ENCODE peak calls at places on chromosomes 5 and 9, in nine cellular contexts. A is natural killer cell; S is WTC11; H is IMR-90; P is heart left ventricle; V is activated CD8-positive, alpha-beta T cell treated with anti-CD3 and anti-CD28 coated beads for 36 hours; W is activated naive CD8-positive, alpha-beta T cell treated with anti-CD3 and anti-CD28 coated beads, Interleukin-2, amount 50 U/mL, for 24 hours; I is left ventricle myocardium superior; U is pancreas. Q is an unnamed sample.

GRCh38 chr9:68844623-68845612 is 139.9 kb downstream of the PIP5K1B start:
- ATAC-seq in A (no peak), S (peak; percentile 83), H (no peak), P (no peak), V (no peak), W (no peak), I (peak; percentile 53), U (peak; percentile 62), Q (no peak)

GRCh38 chr5:113293613-113294340 is 141.0 kb downstream of the TSSK1B start:
- ATAC-seq in A (peak; percentile 39), S (peak; percentile 10), H (peak; percentile 12), P (no peak), V (peak; percentile 20), W (peak; percentile 16), I (peak; percentile 29), U (peak; percentile 34), Q (no peak)

GRCh38 chr9:106834888-106835287 is 28.1 kb upstream of the ZNF462 start:
- ATAC-seq in A (no peak), S (no peak), H (no peak), P (no peak), V (no peak), W (no peak), I (no peak), U (no peak), Q (no peak)

GRCh38 chr5:181131514-181131913 is 545 bp upstream of the OR2V1 start:
- ATAC-seq in A (no peak), S (no peak), H (no peak), P (no peak), V (no peak), W (no peak), I (no peak), U (no peak), Q (no peak)

GRCh38 chr5:83494666-83495065 is 23.1 kb downstream of the VCAN start:
- ATAC-seq in A (no peak), S (peak; percentile 58), H (no peak), P (no peak), V (no peak), W (no peak), I (no peak), U (no peak), Q (no peak)

GRCh38 chr5:139711852-139712171 is 63.7 kb downstream of the CXXC5 start:
- ATAC-seq in A (no peak), S (peak; percentile 1), H (no peak), P (no peak), V (no peak), W (no peak), I (no peak), U (no peak), Q (no peak)

GRCh38 chr9:33158555-33159057 is 8.5 kb downstream of the B4GALT1 start:
- ATAC-seq in A (peak; percentile 51), S (no peak), H (no peak), P (no peak), V (peak; percentile 16), W (peak; percentile 34), I (no peak), U (no peak), Q (no peak)

GRCh38 chr5:74641778-74642542 is 1.4 kb upstream of the ENC1 start:
- ATAC-seq in A (no peak), S (no peak), H (peak; percentile 2), P (peak; percentile 8), V (no peak), W (no peak), I (peak; percentile 12), U (peak; percentile 47), Q (no peak)

GRCh38 chr9:99834474-99834873 is 12.8 kb downstream of the NR4A3 start:
- ATAC-seq in A (peak; percentile 8), S (no peak), H (no peak), P (no peak), V (no peak), W (no peak), I (no peak), U (no peak), Q (no peak)

GRCh38 chr5:170313344-170313743 is 15.8 kb upstream of the LCP2 start:
- ATAC-seq in A (no peak), S (no peak), H (no peak), P (no peak), V (peak; percentile 73), W (peak; percentile 73), I (no peak), U (no peak), Q (peak; percentile 66)

GRCh38 chr5:160929343-160929742 is 77.3 kb upstream of the ATP10B start:
- ATAC-seq in A (no peak), S (peak; percentile 49), H (no peak), P (no peak), V (no peak), W (no peak), I (no peak), U (peak; percentile 13), Q (no peak)

GRCh38 chr9:17614929-17615328 is 36.1 kb downstream of the SH3GL2 start:
- ATAC-seq in A (no peak), S (no peak), H (no peak), P (no peak), V (no peak), W (no peak), I (peak; percentile 21), U (no peak), Q (no peak)

GRCh38 chr5:102663771-102664530 is 91.2 kb upstream of the PAM start:
- ATAC-seq in A (no peak), S (no peak), H (peak; percentile 60), P (peak; percentile 23), V (no peak), W (no peak), I (peak; percentile 30), U (peak; percentile 56), Q (no peak)

GRCh38 chr9:136903041-136903554 is 16.8 kb downstream of the TRAF2 start:
- ATAC-seq in A (peak; percentile 21), S (no peak), H (no peak), P (peak; percentile 64), V (no peak), W (no peak), I (peak; percentile 44), U (peak; percentile 49), Q (no peak)

GRCh38 chr9:35675204-35675603 is 1.5 kb downstream of the CA9 start:
- ATAC-seq in A (peak; percentile 35), S (peak; percentile 12), H (no peak), P (no peak), V (no peak), W (peak; percentile 10), I (no peak), U (no peak), Q (no peak)

GRCh38 chr9:34413229-34413852 is 36.6 kb upstream of the MYORG start:
- ATAC-seq in A (no peak), S (peak; percentile 80), H (peak; percentile 83), P (peak; percentile 74), V (no peak), W (no peak), I (peak; percentile 37), U (peak; percentile 57), Q (no peak)

GRCh38 chr5:60597570-60597969 is 102.4 kb downstream of the DEPDC1B start:
- ATAC-seq in A (no peak), S (no peak), H (no peak), P (no peak), V (peak; percentile 34), W (no peak), I (no peak), U (no peak), Q (no peak)

GRCh38 chr5:146291421-146292074 is 47.1 kb upstream of the POU4F3 start:
- ATAC-seq in A (peak; percentile 78), S (peak; percentile 76), H (peak; percentile 49), P (no peak), V (peak; percentile 77), W (no peak), I (peak; percentile 66), U (peak; percentile 78), Q (peak; percentile 49)

GRCh38 chr5:58761418-58761817 is 178.5 kb downstream of the RAB3C start:
- ATAC-seq in A (no peak), S (no peak), H (no peak), P (no peak), V (no peak), W (no peak), I (no peak), U (peak; percentile 17), Q (no peak)

GRCh38 chr5:103224894-103225246 is 33.7 kb upstream of the MACIR start:
- ATAC-seq in A (no peak), S (peak; percentile 10), H (no peak), P (no peak), V (no peak), W (no peak), I (no peak), U (no peak), Q (no peak)

GRCh38 chr5:28286566-28286965 is 1248.2 kb upstream of the CDH9 start:
- ATAC-seq in A (no peak), S (no peak), H (no peak), P (no peak), V (no peak), W (no peak), I (no peak), U (no peak), Q (no peak)

GRCh38 chr5:118557103-118557805 is 431.1 kb downstream of the DTWD2 start:
- ATAC-seq in A (no peak), S (no peak), H (no peak), P (no peak), V (no peak), W (no peak), I (no peak), U (no peak), Q (no peak)

GRCh38 chr9:136569526-136570148 is 23.8 kb upstream of the NOTCH1 start:
- ATAC-seq in A (no peak), S (no peak), H (no peak), P (no peak), V (no peak), W (no peak), I (no peak), U (no peak), Q (no peak)

GRCh38 chr5:79011219-79011836 is 26.2 kb upstream of the ARSB start:
- ATAC-seq in A (no peak), S (no peak), H (peak; percentile 87), P (no peak), V (no peak), W (no peak), I (no peak), U (no peak), Q (no peak)

GRCh38 chr5:110054240-110054639 is 364.5 kb downstream of the MAN2A1 start:
- ATAC-seq in A (peak; percentile 93), S (peak; percentile 71), H (no peak), P (no peak), V (peak; percentile 92), W (peak; percentile 75), I (no peak), U (peak; percentile 47), Q (peak; percentile 82)

GRCh38 chr9:70262948-70263347 is 4.2 kb downstream of the SMC5 start:
- ATAC-seq in A (no peak), S (no peak), H (no peak), P (no peak), V (no peak), W (no peak), I (no peak), U (no peak), Q (no peak)

GRCh38 chr9:136381311-136381710 is 7.8 kb upstream of the CARD9 start:
- ATAC-seq in A (no peak), S (no peak), H (no peak), P (peak; percentile 80), V (no peak), W (no peak), I (peak; percentile 84), U (no peak), Q (no peak)

GRCh38 chr5:133746834-133747233 is 134.5 kb upstream of the FSTL4 start:
- ATAC-seq in A (no peak), S (peak; percentile 70), H (no peak), P (no peak), V (peak; percentile 75), W (no peak), I (no peak), U (no peak), Q (no peak)

GRCh38 chr5:68444833-68445232 is 229.3 kb downstream of the PIK3R1 start:
- ATAC-seq in A (no peak), S (no peak), H (no peak), P (no peak), V (no peak), W (no peak), I (no peak), U (no peak), Q (no peak)

GRCh38 chr9:132670816-132671371 is 630 bp downstream of the GTF3C4 start:
- ATAC-seq in A (peak; percentile 60), S (peak; percentile 13), H (no peak), P (no peak), V (peak; percentile 40), W (peak; percentile 18), I (no peak), U (no peak), Q (peak; percentile 1)